ENCODE peak calls at places on chromosomes 5 and 9, in seven cellular contexts. O is psoas muscle, S is endothelial cell, M is spleen, Z is BJ, F is MM.1S, K is right lobe of liver. N is an unnamed sample.

GRCh38 chr5:177369050-177369912 is 11.6 kb downstream of the RGS14 start:
- DNase-seq in O (no peak), S (peak; percentile 57), M (no peak), Z (no peak), F (peak; percentile 47), K (no peak), N (peak; percentile 42)

GRCh38 chr9:90095682-90096081 is 490.9 kb downstream of the GADD45G start:
- DNase-seq in O (peak; percentile 58), S (no peak), M (no peak), Z (no peak), F (no peak), K (no peak), N (no peak)

GRCh38 chr9:128503870-128504269 is 649 bp upstream of the GLE1 start:
- DNase-seq in O (no peak), S (no peak), M (peak; percentile 70), Z (no peak), F (peak; percentile 36), K (peak; percentile 64), N (no peak)

GRCh38 chr5:32679218-32679617 is 31.9 kb upstream of the NPR3 start:
- DNase-seq in O (no peak), S (no peak), M (no peak), Z (no peak), F (no peak), K (no peak), N (no peak)

GRCh38 chr5:97550164-97550563 is 367.1 kb upstream of the RIOK2 start:
- DNase-seq in O (no peak), S (no peak), M (no peak), Z (no peak), F (no peak), K (no peak), N (no peak)

GRCh38 chr9:14790628-14791027 is 68.1 kb upstream of the CER1 start:
- DNase-seq in O (no peak), S (no peak), M (no peak), Z (no peak), F (no peak), K (no peak), N (no peak)

GRCh38 chr5:112396430-112396829 is 22.6 kb downstream of the EPB41L4A start:
- DNase-seq in O (no peak), S (no peak), M (no peak), Z (no peak), F (no peak), K (peak; percentile 55), N (no peak)

GRCh38 chr5:69331528-69332445 is 814 bp downstream of the CCDC125 start:
- DNase-seq in O (no peak), S (no peak), M (no peak), Z (no peak), F (peak; percentile 31), K (peak; percentile 61), N (no peak)

GRCh38 chr5:77140350-77140749 is 53.3 kb upstream of the ZBED3 start:
- DNase-seq in O (no peak), S (no peak), M (no peak), Z (no peak), F (no peak), K (no peak), N (no peak)

GRCh38 chr5:148952097-148952828 is 110.6 kb downstream of the SH3TC2 start:
- DNase-seq in O (no peak), S (no peak), M (no peak), Z (no peak), F (no peak), K (no peak), N (no peak)

GRCh38 chr5:56669534-56670483 is 145.5 kb upstream of the MAP3K1 start:
- DNase-seq in O (peak; percentile 51), S (no peak), M (peak; percentile 88), Z (no peak), F (peak; percentile 98), K (peak; percentile 64), N (no peak)

GRCh38 chr9:129989740-129990139 is 53.2 kb downstream of the FNBP1 start:
- DNase-seq in O (no peak), S (no peak), M (no peak), Z (no peak), F (no peak), K (no peak), N (no peak)

GRCh38 chr5:138305797-138306196 is 25.8 kb downstream of the CDC25C start:
- DNase-seq in O (peak; percentile 91), S (no peak), M (peak; percentile 84), Z (no peak), F (no peak), K (no peak), N (no peak)

GRCh38 chr9:29078063-29078660 is 1504.9 kb upstream of the C9orf72 start:
- DNase-seq in O (no peak), S (no peak), M (no peak), Z (no peak), F (no peak), K (no peak), N (no peak)

GRCh38 chr5:126079266-126079665 is 343.9 kb upstream of the GRAMD2B start:
- DNase-seq in O (no peak), S (no peak), M (no peak), Z (no peak), F (peak; percentile 43), K (no peak), N (no peak)

GRCh38 chr9:95773061-95773433 is 102.4 kb upstream of the ERCC6L2 start:
- DNase-seq in O (no peak), S (no peak), M (no peak), Z (peak; percentile 39), F (no peak), K (no peak), N (no peak)

GRCh38 chr9:93673271-93673843 is 97.0 kb downstream of the PHF2 start:
- DNase-seq in O (peak; percentile 50), S (peak; percentile 2), M (peak; percentile 73), Z (no peak), F (no peak), K (peak; percentile 46), N (peak; percentile 30)

GRCh38 chr5:127619908-127620479 is 28.9 kb upstream of the CTXN3 start:
- DNase-seq in O (no peak), S (no peak), M (no peak), Z (no peak), F (no peak), K (no peak), N (no peak)

GRCh38 chr5:153959134-153959957 is 79.4 kb downstream of the FAM114A2 start:
- DNase-seq in O (no peak), S (no peak), M (no peak), Z (peak; percentile 74), F (no peak), K (no peak), N (no peak)

GRCh38 chr5:171823269-171823668 is 37.7 kb downstream of the SMIM23 start:
- DNase-seq in O (no peak), S (no peak), M (no peak), Z (no peak), F (no peak), K (no peak), N (no peak)

GRCh38 chr9:135326633-135327152 is 152.9 kb upstream of the PPP1R26 start:
- DNase-seq in O (no peak), S (no peak), M (no peak), Z (no peak), F (no peak), K (no peak), N (no peak)

GRCh38 chr9:134671341-134672113 is 29.9 kb downstream of the COL5A1 start:
- DNase-seq in O (no peak), S (no peak), M (peak; percentile 1), Z (no peak), F (no peak), K (no peak), N (no peak)

GRCh38 chr5:95448836-95449235 is 57.7 kb downstream of the FAM81B start:
- DNase-seq in O (no peak), S (no peak), M (no peak), Z (no peak), F (no peak), K (no peak), N (no peak)

GRCh38 chr5:144195443-144195842 is 24.8 kb downstream of the KCTD16 start:
- DNase-seq in O (no peak), S (no peak), M (no peak), Z (no peak), F (no peak), K (no peak), N (no peak)

GRCh38 chr5:121976979-121977378 is 15.2 kb downstream of the SRFBP1 start:
- DNase-seq in O (no peak), S (no peak), M (no peak), Z (no peak), F (no peak), K (no peak), N (no peak)

GRCh38 chr5:177100714-177101121 is 14.0 kb downstream of the FGFR4 start:
- DNase-seq in O (no peak), S (no peak), M (no peak), Z (no peak), F (no peak), K (no peak), N (no peak)

GRCh38 chr5:83608122-83608521 is 112.5 kb downstream of the HAPLN1 start:
- DNase-seq in O (no peak), S (peak; percentile 63), M (no peak), Z (no peak), F (peak; percentile 33), K (no peak), N (peak; percentile 51)
- TF ChIP-seq CTCF in O (no peak), S (peak; percentile 49), M (peak; percentile 7), Z (peak; percentile 59), F (peak; percentile 49), K (peak; percentile 56), N (peak; percentile 65)

DNA sequence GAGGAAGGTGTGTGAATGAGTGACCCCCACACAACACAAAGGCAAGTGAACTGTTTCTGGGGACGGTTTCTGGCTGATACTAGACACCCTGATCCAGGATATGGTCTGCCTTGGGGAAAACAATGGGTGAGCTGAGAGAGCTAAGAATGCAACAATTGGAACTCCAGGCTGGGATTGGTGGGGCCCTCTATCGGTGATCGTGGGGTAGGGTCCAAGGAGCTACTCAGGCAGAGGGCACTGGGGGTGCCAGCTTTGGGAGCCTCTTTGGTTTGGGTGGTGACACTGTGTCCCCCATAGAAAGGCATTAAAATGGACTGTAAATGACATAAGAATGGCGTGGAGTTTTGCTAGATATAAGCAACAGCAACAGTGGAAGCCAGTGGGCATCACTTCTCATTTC is 439.1 kb downstream of the DMAC1 start:
- DNase-seq in O (no peak), S (peak; percentile 34), M (no peak), Z (no peak), F (no peak), K (no peak), N (no peak)
- TF ChIP-seq CTCF in O (no peak), S (peak; percentile 57), M (no peak), Z (no peak), F (no peak), K (no peak), N (no peak)

GRCh38 chr5:162221884-162222283 is 154.3 kb downstream of the GABRG2 start:
- DNase-seq in O (no peak), S (no peak), M (no peak), Z (no peak), F (no peak), K (no peak), N (no peak)

GRCh38 chr5:162230348-162230747 is 162.8 kb downstream of the GABRG2 start:
- DNase-seq in O (no peak), S (no peak), M (no peak), Z (no peak), F (no peak), K (no peak), N (no peak)

GRCh38 chr5:162231522-162231921 is 163.9 kb downstream of the GABRG2 start:
- DNase-seq in O (no peak), S (no peak), M (no peak), Z (no peak), F (no peak), K (no peak), N (no peak)

GRCh38 chr5:162227075-162227474 is 159.5 kb downstream of the GABRG2 start:
- DNase-seq in O (no peak), S (no peak), M (no peak), Z (no peak), F (no peak), K (no peak), N (no peak)
- TF ChIP-seq CTCF in O (no peak), S (no peak), M (no peak), Z (no peak), F (no peak), K (no peak), N (no peak)

GRCh38 chr5:152701305-152701704 is 296.2 kb upstream of the NMUR2 start:
- DNase-seq in O (no peak), S (no peak), M (no peak), Z (no peak), F (no peak), K (no peak), N (no peak)
- TF ChIP-seq CTCF in O (no peak), S (no peak), M (no peak), Z (no peak), F (no peak), K (no peak), N (no peak)